ENCODE peak calls at places on chromosomes 5 and 9, in ten cellular contexts. One of them, this sample, is unnamed.

GRCh38 chr9:74729129-74729710 is 158.5 kb downstream of the TRPM6 start:
- DNase-seq in IMR-90: no peak
- DNase-seq in AG10803: no peak
- DNase-seq in left ventricle myocardium inferior: no peak
- DNase-seq in GM06990: no peak
- DNase-seq in ascending aorta: no peak
- DNase-seq in left lung: no peak
- DNase-seq in OCI-LY7: no peak
- DNase-seq in astrocyte of the spinal cord: peak; percentile 16
- DNase-seq in heart left ventricle: no peak
- DNase-seq in this sample: no peak

GRCh38 chr5:10524376-10525123 is 39.3 kb upstream of the ANKRD33B start:
- DNase-seq in IMR-90: peak; percentile 97
- DNase-seq in AG10803: peak; percentile 100
- DNase-seq in left ventricle myocardium inferior: no peak
- DNase-seq in GM06990: no peak
- DNase-seq in ascending aorta: no peak
- DNase-seq in left lung: no peak
- DNase-seq in OCI-LY7: no peak
- DNase-seq in astrocyte of the spinal cord: peak; percentile 94
- DNase-seq in heart left ventricle: no peak
- DNase-seq in this sample: no peak

GRCh38 chr9:11933926-11934325 is 759.3 kb upstream of the TYRP1 start:
- DNase-seq in IMR-90: peak; percentile 1
- DNase-seq in AG10803: peak; percentile 87
- DNase-seq in left ventricle myocardium inferior: no peak
- DNase-seq in GM06990: no peak
- DNase-seq in ascending aorta: no peak
- DNase-seq in left lung: no peak
- DNase-seq in OCI-LY7: no peak
- DNase-seq in astrocyte of the spinal cord: peak; percentile 84
- DNase-seq in heart left ventricle: no peak
- DNase-seq in this sample: no peak

GRCh38 chr5:71471193-71471592 is 15.7 kb downstream of the BDP1 start:
- DNase-seq in IMR-90: peak; percentile 59
- DNase-seq in AG10803: peak; percentile 20
- DNase-seq in left ventricle myocardium inferior: no peak
- DNase-seq in GM06990: no peak
- DNase-seq in ascending aorta: no peak
- DNase-seq in left lung: no peak
- DNase-seq in OCI-LY7: no peak
- DNase-seq in astrocyte of the spinal cord: peak; percentile 53
- DNase-seq in heart left ventricle: no peak
- DNase-seq in this sample: no peak

GRCh38 chr9:108484468-108484867 is 371.3 kb downstream of the ACTL7B start:
- DNase-seq in IMR-90: no peak
- DNase-seq in AG10803: no peak
- DNase-seq in left ventricle myocardium inferior: no peak
- DNase-seq in GM06990: no peak
- DNase-seq in ascending aorta: no peak
- DNase-seq in left lung: no peak
- DNase-seq in OCI-LY7: no peak
- DNase-seq in astrocyte of the spinal cord: no peak
- DNase-seq in heart left ventricle: no peak
- DNase-seq in this sample: no peak

GRCh38 chr5:146042628-146043279 is 62.6 kb downstream of the PLAC8L1 start:
- DNase-seq in IMR-90: peak; percentile 80
- DNase-seq in AG10803: peak; percentile 57
- DNase-seq in left ventricle myocardium inferior: no peak
- DNase-seq in GM06990: no peak
- DNase-seq in ascending aorta: no peak
- DNase-seq in left lung: no peak
- DNase-seq in OCI-LY7: no peak
- DNase-seq in astrocyte of the spinal cord: peak; percentile 71
- DNase-seq in heart left ventricle: no peak
- DNase-seq in this sample: no peak

GRCh38 chr9:115018547-115019435 is 88.4 kb upstream of the TNFSF8 start:
- DNase-seq in IMR-90: peak; percentile 97
- DNase-seq in AG10803: peak; percentile 92
- DNase-seq in left ventricle myocardium inferior: no peak
- DNase-seq in GM06990: no peak
- DNase-seq in ascending aorta: no peak
- DNase-seq in left lung: no peak
- DNase-seq in OCI-LY7: no peak
- DNase-seq in astrocyte of the spinal cord: peak; percentile 75
- DNase-seq in heart left ventricle: no peak
- DNase-seq in this sample: no peak

GRCh38 chr9:2620876-2621677 is 510 bp upstream of the VLDLR start:
- DNase-seq in IMR-90: peak; percentile 87
- DNase-seq in AG10803: peak; percentile 87
- DNase-seq in left ventricle myocardium inferior: peak; percentile 85
- DNase-seq in GM06990: peak; percentile 48
- DNase-seq in ascending aorta: no peak
- DNase-seq in left lung: peak; percentile 81
- DNase-seq in OCI-LY7: no peak
- DNase-seq in astrocyte of the spinal cord: peak; percentile 76
- DNase-seq in heart left ventricle: peak; percentile 78
- DNase-seq in this sample: no peak

GRCh38 chr9:2745560-2746380 is 28.5 kb downstream of the KCNV2 start:
- DNase-seq in IMR-90: no peak
- DNase-seq in AG10803: no peak
- DNase-seq in left ventricle myocardium inferior: no peak
- DNase-seq in GM06990: no peak
- DNase-seq in ascending aorta: no peak
- DNase-seq in left lung: no peak
- DNase-seq in OCI-LY7: no peak
- DNase-seq in astrocyte of the spinal cord: no peak
- DNase-seq in heart left ventricle: no peak
- DNase-seq in this sample: no peak

GRCh38 chr5:143771229-143772001 is 40.5 kb upstream of the HMHB1 start:
- DNase-seq in IMR-90: peak; percentile 63
- DNase-seq in AG10803: peak; percentile 45
- DNase-seq in left ventricle myocardium inferior: no peak
- DNase-seq in GM06990: no peak
- DNase-seq in ascending aorta: no peak
- DNase-seq in left lung: no peak
- DNase-seq in OCI-LY7: no peak
- DNase-seq in astrocyte of the spinal cord: no peak
- DNase-seq in heart left ventricle: no peak
- DNase-seq in this sample: no peak

GRCh38 chr9:113454914-113455761 is 8.4 kb upstream of the RGS3 start:
- DNase-seq in IMR-90: peak; percentile 93
- DNase-seq in AG10803: peak; percentile 88
- DNase-seq in left ventricle myocardium inferior: peak; percentile 48
- DNase-seq in GM06990: peak; percentile 20
- DNase-seq in ascending aorta: no peak
- DNase-seq in left lung: peak; percentile 71
- DNase-seq in OCI-LY7: peak; percentile 21
- DNase-seq in astrocyte of the spinal cord: peak; percentile 88
- DNase-seq in heart left ventricle: peak; percentile 58
- DNase-seq in this sample: peak; percentile 13

GRCh38 chr9:125950880-125951471 is 203.8 kb downstream of the PBX3 start:
- DNase-seq in IMR-90: no peak
- DNase-seq in AG10803: no peak
- DNase-seq in left ventricle myocardium inferior: no peak
- DNase-seq in GM06990: no peak
- DNase-seq in ascending aorta: no peak
- DNase-seq in left lung: no peak
- DNase-seq in OCI-LY7: no peak
- DNase-seq in astrocyte of the spinal cord: no peak
- DNase-seq in heart left ventricle: no peak
- DNase-seq in this sample: no peak

GRCh38 chr5:178361657-178362445 is 129.2 kb upstream of the PHYKPL start:
- DNase-seq in IMR-90: no peak
- DNase-seq in AG10803: peak; percentile 11
- DNase-seq in left ventricle myocardium inferior: no peak
- DNase-seq in GM06990: no peak
- DNase-seq in ascending aorta: no peak
- DNase-seq in left lung: no peak
- DNase-seq in OCI-LY7: no peak
- DNase-seq in astrocyte of the spinal cord: no peak
- DNase-seq in heart left ventricle: no peak
- DNase-seq in this sample: no peak

DNA sequence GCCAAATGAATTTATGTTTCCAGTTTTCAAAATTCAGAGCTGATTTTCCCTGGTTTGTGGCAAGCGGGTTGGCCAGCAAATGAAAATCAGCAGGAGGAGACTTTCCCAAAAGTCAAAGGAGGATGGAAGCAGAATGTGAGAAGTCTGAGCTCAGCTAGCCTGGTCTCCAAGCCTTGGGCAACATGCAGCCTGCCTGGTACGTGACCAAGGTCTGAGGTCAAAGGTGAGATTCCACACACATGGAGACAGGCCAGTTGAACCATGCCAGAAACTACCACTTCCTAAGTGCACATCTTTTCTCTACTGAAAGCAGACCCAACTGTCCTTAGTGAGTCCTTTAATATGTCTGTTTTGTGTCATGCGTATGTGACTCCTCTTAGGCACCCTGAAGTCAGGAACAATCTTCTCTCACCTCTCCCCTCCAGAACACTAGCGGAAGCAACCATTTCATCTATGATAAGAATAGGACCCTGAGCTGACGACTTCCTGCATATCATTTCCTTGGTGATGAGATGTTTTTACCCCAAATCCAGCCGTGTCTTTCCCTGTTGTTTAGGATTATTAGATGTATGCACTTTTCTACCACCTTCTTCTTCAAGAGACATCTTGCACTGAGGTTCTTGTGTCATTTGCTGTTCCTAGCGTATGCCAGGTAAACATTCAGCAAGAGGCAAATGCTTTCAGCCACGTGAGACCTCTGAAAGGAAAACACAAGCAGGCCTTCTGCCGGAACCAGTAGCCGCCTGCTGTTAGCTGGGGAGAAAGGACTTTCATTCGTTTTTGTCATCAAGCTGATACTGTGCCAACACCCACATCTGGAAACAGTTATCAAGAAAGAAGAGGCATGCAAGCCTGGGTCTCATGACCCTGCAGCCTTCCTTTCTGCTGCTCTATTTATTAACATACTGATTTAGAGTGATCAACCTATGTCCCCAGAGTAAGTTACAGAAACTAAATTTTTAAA is 9.7 kb upstream of the TGFBI start:
- DNase-seq in IMR-90: peak; percentile 99
- DNase-seq in AG10803: peak; percentile 99
- DNase-seq in left ventricle myocardium inferior: no peak
- DNase-seq in GM06990: no peak
- DNase-seq in ascending aorta: no peak
- DNase-seq in left lung: no peak
- DNase-seq in OCI-LY7: no peak
- DNase-seq in astrocyte of the spinal cord: peak; percentile 98
- DNase-seq in heart left ventricle: peak; percentile 75
- DNase-seq in this sample: no peak
- TF ChIP-seq CTCF in IMR-90: peak; percentile 64
- TF ChIP-seq CTCF in AG10803: peak; percentile 74
- TF ChIP-seq CTCF in left ventricle myocardium inferior: peak; percentile 52
- TF ChIP-seq CTCF in GM06990: no peak
- TF ChIP-seq CTCF in ascending aorta: peak; percentile 13
- TF ChIP-seq CTCF in left lung: no peak
- TF ChIP-seq CTCF in OCI-LY7: no peak
- TF ChIP-seq CTCF in astrocyte of the spinal cord: peak; percentile 45
- TF ChIP-seq CTCF in heart left ventricle: no peak
- TF ChIP-seq CTCF in this sample: no peak

GRCh38 chr5:95075079-95075478 is 209.8 kb downstream of the MCTP1 start:
- DNase-seq in IMR-90: no peak
- DNase-seq in AG10803: no peak
- DNase-seq in left ventricle myocardium inferior: no peak
- DNase-seq in GM06990: no peak
- DNase-seq in ascending aorta: no peak
- DNase-seq in left lung: no peak
- DNase-seq in OCI-LY7: no peak
- DNase-seq in astrocyte of the spinal cord: no peak
- DNase-seq in heart left ventricle: no peak
- DNase-seq in this sample: no peak
- H3K4me3 ChIP-seq in IMR-90: no peak overlapping the region
- H3K4me3 ChIP-seq in AG10803: no peak overlapping the region
- H3K4me3 ChIP-seq in left ventricle myocardium inferior: no peak overlapping the region
- H3K4me3 ChIP-seq in GM06990: no peak overlapping the region
- H3K4me3 ChIP-seq in ascending aorta: no peak overlapping the region
- H3K4me3 ChIP-seq in left lung: no peak overlapping the region
- H3K4me3 ChIP-seq in OCI-LY7: no peak overlapping the region
- H3K4me3 ChIP-seq in astrocyte of the spinal cord: no peak overlapping the region
- H3K4me3 ChIP-seq in heart left ventricle: no peak overlapping the region
- H3K4me3 ChIP-seq in this sample: no peak overlapping the region

GRCh38 chr5:80343067-80343466 is 23.3 kb downstream of the SPZ1 start:
- DNase-seq in IMR-90: peak; percentile 4
- DNase-seq in AG10803: no peak
- DNase-seq in left ventricle myocardium inferior: no peak
- DNase-seq in GM06990: no peak
- DNase-seq in ascending aorta: no peak
- DNase-seq in left lung: no peak
- DNase-seq in OCI-LY7: no peak
- DNase-seq in astrocyte of the spinal cord: no peak
- DNase-seq in heart left ventricle: no peak
- DNase-seq in this sample: no peak

GRCh38 chr5:80341376-80341775 is 21.6 kb downstream of the SPZ1 start:
- DNase-seq in IMR-90: no peak
- DNase-seq in AG10803: no peak
- DNase-seq in left ventricle myocardium inferior: no peak
- DNase-seq in GM06990: no peak
- DNase-seq in ascending aorta: no peak
- DNase-seq in left lung: no peak
- DNase-seq in OCI-LY7: no peak
- DNase-seq in astrocyte of the spinal cord: no peak
- DNase-seq in heart left ventricle: no peak
- DNase-seq in this sample: no peak

GRCh38 chr5:80346055-80346454 is 26.3 kb downstream of the SPZ1 start:
- DNase-seq in IMR-90: no peak
- DNase-seq in AG10803: no peak
- DNase-seq in left ventricle myocardium inferior: no peak
- DNase-seq in GM06990: no peak
- DNase-seq in ascending aorta: no peak
- DNase-seq in left lung: no peak
- DNase-seq in OCI-LY7: peak; percentile 52
- DNase-seq in astrocyte of the spinal cord: peak; percentile 2
- DNase-seq in heart left ventricle: no peak
- DNase-seq in this sample: no peak
- TF ChIP-seq CTCF in IMR-90: peak; percentile 14
- TF ChIP-seq CTCF in AG10803: peak; percentile 25
- TF ChIP-seq CTCF in left ventricle myocardium inferior: peak; percentile 23
- TF ChIP-seq CTCF in GM06990: peak; percentile 67
- TF ChIP-seq CTCF in ascending aorta: peak; percentile 6
- TF ChIP-seq CTCF in left lung: no peak
- TF ChIP-seq CTCF in OCI-LY7: peak; percentile 77
- TF ChIP-seq CTCF in astrocyte of the spinal cord: peak; percentile 49
- TF ChIP-seq CTCF in heart left ventricle: no peak
- TF ChIP-seq CTCF in this sample: peak; percentile 59

DNA sequence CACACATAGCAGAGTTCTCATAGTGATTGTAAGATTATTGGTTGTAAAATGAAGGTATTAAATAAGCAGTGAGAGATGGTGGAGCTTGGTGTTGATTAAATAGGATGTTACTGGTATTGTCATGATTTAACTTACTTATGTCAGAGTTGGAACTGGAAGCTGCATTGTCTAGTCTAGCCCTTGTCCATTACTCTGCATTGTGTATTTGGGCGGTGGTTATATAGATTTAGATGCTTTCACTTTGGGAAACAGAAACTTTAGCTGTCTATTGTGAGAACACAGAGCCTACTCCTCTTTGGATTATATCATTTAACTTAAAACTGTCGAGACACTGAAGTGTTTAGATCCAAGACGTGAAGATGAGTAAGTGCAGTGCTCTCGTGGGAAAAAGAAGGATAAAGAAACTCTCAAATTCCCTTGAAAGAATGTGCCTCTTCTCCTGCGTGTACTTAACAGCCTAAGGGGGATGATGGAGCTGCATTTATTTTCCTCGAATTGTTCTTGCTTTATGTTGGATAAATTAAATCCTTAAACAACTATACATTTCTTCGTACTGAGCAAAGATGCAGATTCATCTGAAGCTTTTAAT is 21.5 kb downstream of the FBXL7 start:
- DNase-seq in IMR-90: peak; percentile 47
- DNase-seq in AG10803: no peak
- DNase-seq in left ventricle myocardium inferior: no peak
- DNase-seq in GM06990: no peak
- DNase-seq in ascending aorta: no peak
- DNase-seq in left lung: no peak
- DNase-seq in OCI-LY7: no peak
- DNase-seq in astrocyte of the spinal cord: no peak
- DNase-seq in heart left ventricle: no peak
- DNase-seq in this sample: no peak
- H3K4me3 ChIP-seq in IMR-90: no peak overlapping the region
- H3K4me3 ChIP-seq in AG10803: no peak overlapping the region
- H3K4me3 ChIP-seq in left ventricle myocardium inferior: peak overlapping the region; percentile 31
- H3K4me3 ChIP-seq in GM06990: no peak overlapping the region
- H3K4me3 ChIP-seq in ascending aorta: no peak overlapping the region
- H3K4me3 ChIP-seq in left lung: no peak overlapping the region
- H3K4me3 ChIP-seq in OCI-LY7: no peak overlapping the region
- H3K4me3 ChIP-seq in astrocyte of the spinal cord: no peak overlapping the region
- H3K4me3 ChIP-seq in heart left ventricle: no peak overlapping the region
- H3K4me3 ChIP-seq in this sample: no peak overlapping the region